ENCODE peak calls at places on chromosomes 4 and X, in eight cellular contexts. U, R, N, H, S, P, Z and E are unnamed samples.

GRCh38 chr4:147749811-147750321 is 18.0 kb downstream of the ARHGAP10 start:
- DNase-seq in U (no peak), R (no peak), N (no peak), H (no peak), S (no peak), P (no peak), Z (peak), E (no peak)

GRCh38 chrX:11437642-11438379 is 144.6 kb downstream of the AMELX start:
- DNase-seq in U (peak), R (no peak), N (no peak), H (no peak), S (no peak), P (no peak), Z (no peak), E (peak)

GRCh38 chr4:80213117-80213815 is 16.0 kb downstream of the PRDM8 start:
- DNase-seq in U (peak), R (no peak), N (no peak), H (no peak), S (no peak), P (no peak), Z (no peak), E (no peak)

GRCh38 chrX:131977619-131978018 is 45.5 kb upstream of the STK26 start:
- DNase-seq in U (no peak), R (no peak), N (no peak), H (no peak), S (no peak), P (no peak), Z (no peak), E (peak)

GRCh38 chr4:162162672-162163071 is 1.1 kb downstream of the FSTL5 start:
- DNase-seq in U (no peak), R (no peak), N (no peak), H (no peak), S (no peak), P (no peak), Z (no peak), E (no peak)

GRCh38 chrX:39453847-39454645 is 643.7 kb downstream of the BCOR start:
- DNase-seq in U (no peak), R (no peak), N (no peak), H (no peak), S (no peak), P (no peak), Z (no peak), E (no peak)

GRCh38 chr4:175509320-175509719 is 302.7 kb downstream of the GPM6A start:
- DNase-seq in U (no peak), R (no peak), N (no peak), H (no peak), S (no peak), P (no peak), Z (no peak), E (peak)

GRCh38 chr4:89331637-89332544 is 24.3 kb upstream of the GPRIN3 start:
- DNase-seq in U (no peak), R (no peak), N (no peak), H (no peak), S (no peak), P (no peak), Z (no peak), E (no peak)

GRCh38 chr4:3414421-3415279 is 27.1 kb upstream of the HGFAC start:
- DNase-seq in U (no peak), R (no peak), N (no peak), H (no peak), S (no peak), P (no peak), Z (no peak), E (no peak)